ENCODE peak calls at places on chromosomes 11 and 22, in ten cellular contexts. Z is caudate nucleus; U is endothelial cell of umbilical vein; T is H9; H is C1 segment of cervical spinal cord; Q is stimulated activated CD4-positive, alpha-beta T cell treated with anti-CD3 and anti-CD28 coated beads, TNF-alpha, amount 100 ng/mL, for 1 hour; A is activated naive CD4-positive, alpha-beta T cell treated with anti-CD3 and anti-CD28 coated beads, Interleukin-2, amount 10 ng/mL, durations not matched to agents 7 days and 5 days; S is NCI-H526 treated with DMSO at 0.1 percent for 48 hours; C is A549; W is GM04504. M is an unnamed sample.

GRCh38 chr11:116821050-116821918 is 1.8 kb downstream of the APOA4 start:
- DNase-seq in S (no peak), U (no peak), H (no peak), W (no peak), Q (no peak), T (no peak), Z (no peak), A (no peak), C (no peak), M (no peak)

GRCh38 chr11:65663634-65664200 is 1.0 kb upstream of the RELA start:
- DNase-seq in W (peak; percentile 48), U (peak; percentile 63), S (no peak), T (no peak), H (no peak), C (peak; percentile 61), A (peak; percentile 65), Z (peak; percentile 75), Q (no peak), M (no peak)

GRCh38 chr11:112797653-112798293 is 163.4 kb upstream of the NCAM1 start:
- DNase-seq in Z (peak; percentile 45), H (no peak), A (peak; percentile 43), U (no peak), W (no peak), S (peak; percentile 88), T (peak; percentile 82), C (no peak), Q (no peak), M (no peak)

GRCh38 chr11:36233226-36233625 is 56.0 kb downstream of the COMMD9 start:
- DNase-seq in H (no peak), A (no peak), S (no peak), C (no peak), T (no peak), W (no peak), Z (no peak), U (peak; percentile 88), Q (no peak), M (no peak)

GRCh38 chr11:59615132-59615636 is 390 bp downstream of the OSBP start:
- DNase-seq in W (no peak), U (no peak), T (peak; percentile 39), S (peak; percentile 31), Q (peak; percentile 33), Z (peak; percentile 55), H (no peak), A (peak; percentile 80), C (peak; percentile 28), M (peak; percentile 35)

GRCh38 chr11:673866-674265 is 21.2 kb downstream of the DEAF1 start:
- DNase-seq in C (no peak), S (no peak), W (no peak), Z (no peak), T (no peak), H (no peak), Q (no peak), U (no peak), A (no peak), M (no peak)

GRCh38 chr11:103624708-103625623 is 411.5 kb upstream of the DDI1 start:
- DNase-seq in H (no peak), W (peak; percentile 84), T (no peak), A (no peak), Z (no peak), Q (no peak), C (peak; percentile 55), S (no peak), U (peak; percentile 99), M (no peak)

GRCh38 chr11:61488651-61489291 is 19.8 kb upstream of the LRRC10B start:
- DNase-seq in A (no peak), U (no peak), W (no peak), C (no peak), T (peak; percentile 82), H (no peak), Z (no peak), S (no peak), Q (no peak), M (no peak)

GRCh38 chr22:49670610-49671330 is 156.9 kb downstream of the BRD1 start:
- DNase-seq in W (no peak), Q (no peak), S (no peak), A (no peak), H (no peak), Z (no peak), C (no peak), T (peak; percentile 54), U (no peak), M (no peak)

GRCh38 chr11:119205080-119205479 is 1.1 kb upstream of the CBL start:
- DNase-seq in W (no peak), Q (no peak), Z (no peak), H (no peak), U (no peak), S (no peak), C (no peak), T (no peak), A (no peak), M (no peak)

GRCh38 chr11:59029490-59029889 is 56.6 kb upstream of the GLYATL1B start:
- DNase-seq in C (no peak), H (no peak), Q (no peak), U (no peak), S (no peak), Z (no peak), A (no peak), T (no peak), W (no peak), M (no peak)

GRCh38 chr11:134450186-134450585 is 38.1 kb upstream of the B3GAT1 start:
- DNase-seq in Q (no peak), Z (no peak), A (no peak), W (no peak), T (no peak), C (no peak), U (no peak), H (no peak), S (no peak), M (no peak)

GRCh38 chr22:20531404-20532181 is 24.2 kb downstream of the MED15 start:
- DNase-seq in H (no peak), C (peak; percentile 68), S (no peak), Q (no peak), A (no peak), W (peak; percentile 84), U (peak; percentile 64), Z (peak; percentile 62), T (peak; percentile 81), M (no peak)

GRCh38 chr22:39349967-39350802 is at the start of gene SYNGR1:
- DNase-seq in Q (peak; percentile 8), Z (no peak), S (no peak), C (no peak), U (no peak), H (no peak), W (no peak), T (no peak), A (no peak), M (no peak)

GRCh38 chr11:19498986-19499669 is 213.5 kb upstream of the NAV2 start:
- DNase-seq in H (no peak), W (peak; percentile 26), T (no peak), A (no peak), Q (no peak), Z (no peak), S (no peak), U (no peak), C (no peak), M (no peak)

GRCh38 chr11:77130763-77131513 is 2.9 kb downstream of the MYO7A start:
- DNase-seq in T (no peak), W (no peak), C (no peak), H (peak; percentile 21), Q (no peak), U (no peak), S (no peak), A (no peak), Z (no peak), M (no peak)

GRCh38 chr11:60899021-60899936 is 7.1 kb downstream of the PRPF19 start:
- DNase-seq in Q (no peak), W (no peak), A (peak; percentile 45), S (no peak), H (no peak), T (peak; percentile 49), C (peak; percentile 76), U (peak; percentile 81), Z (no peak), M (no peak)

GRCh38 chr22:23576681-23577080 is 3.4 kb downstream of the IGLL1 start:
- DNase-seq in T (no peak), Q (no peak), Z (no peak), A (no peak), H (no peak), U (no peak), W (no peak), S (no peak), C (no peak), M (no peak)

M was measured in activated gamma-delta T cell treated with anti-CD3 and anti-CD28 coated beads, Interleukin-2, amount 50 U/mL, for 16 hours.